ENCODE peak calls at places on chromosome 21, in six cellular contexts. D is breast epithelium, C is right lobe of liver, Q is hepatocyte, Z is tibial artery, V is SK-N-SH. J is an unnamed sample.

GRCh38 chr21:28337319-28337718 is 655.4 kb downstream of the LTN1 start:
- DNase-seq in D (no peak), C (no peak), Q (peak; percentile 39), Z (no peak), V (peak; percentile 8), J (peak; percentile 72)

GRCh38 chr21:42939581-42940413 is 14.4 kb upstream of the ERVH48-1 start:
- DNase-seq in D (peak; percentile 61), C (no peak), Q (peak; percentile 83), Z (peak; percentile 91), V (no peak), J (peak; percentile 96)

GRCh38 chr21:30515681-30516080 is 13.7 kb upstream of the KRTAP19-5 start:
- DNase-seq in D (no peak), C (no peak), Q (no peak), Z (no peak), V (no peak), J (no peak)

GRCh38 chr21:15688016-15688415 is 41.8 kb upstream of the USP25 start:
- DNase-seq in D (no peak), C (no peak), Q (no peak), Z (no peak), V (no peak), J (no peak)

GRCh38 chr21:18147678-18148077 is 97.0 kb upstream of the CHODL start:
- DNase-seq in D (no peak), C (no peak), Q (no peak), Z (no peak), V (no peak), J (no peak)

GRCh38 chr21:20030390-20030789 is 967.8 kb upstream of the NCAM2 start:
- DNase-seq in D (no peak), C (no peak), Q (no peak), Z (no peak), V (no peak), J (no peak)

GRCh38 chr21:27035791-27036190 is 68.9 kb upstream of the ADAMTS5 start:
- DNase-seq in D (no peak), C (no peak), Q (no peak), Z (no peak), V (no peak), J (no peak)

GRCh38 chr21:17585875-17586450 is 26.7 kb downstream of the BTG3 start:
- DNase-seq in D (no peak), C (no peak), Q (peak; percentile 53), Z (no peak), V (peak; percentile 35), J (peak; percentile 59)

GRCh38 chr21:18142639-18143038 is 102.0 kb upstream of the CHODL start:
- DNase-seq in D (no peak), C (no peak), Q (no peak), Z (no peak), V (no peak), J (no peak)

GRCh38 chr21:33870768-33871167 is 44.8 kb downstream of the ATP5PO start:
- DNase-seq in D (no peak), C (no peak), Q (no peak), Z (no peak), V (no peak), J (no peak)

GRCh38 chr21:27213328-27213727 is 246.4 kb upstream of the ADAMTS5 start:
- DNase-seq in D (no peak), C (no peak), Q (no peak), Z (no peak), V (no peak), J (no peak)

GRCh38 chr21:31201548-31201947 is 142.5 kb downstream of the TIAM1 start:
- DNase-seq in D (no peak), C (no peak), Q (no peak), Z (no peak), V (no peak), J (peak; percentile 41)

GRCh38 chr21:14120091-14120734 is 90.5 kb downstream of the LIPI start:
- DNase-seq in D (no peak), C (peak; percentile 57), Q (peak; percentile 33), Z (no peak), V (peak; percentile 25), J (peak; percentile 12)

GRCh38 chr21:18443686-18444085 is 40.1 kb upstream of the TMPRSS15 start:
- DNase-seq in D (no peak), C (peak; percentile 35), Q (no peak), Z (no peak), V (no peak), J (no peak)

GRCh38 chr21:25560151-25560783 is 47.0 kb downstream of the MRPL39 start:
- DNase-seq in D (no peak), C (peak; percentile 42), Q (no peak), Z (no peak), V (no peak), J (no peak)
- H3K4me3 ChIP-seq in D (no peak overlapping the region), C (no peak overlapping the region), Q (no peak overlapping the region), Z (no peak overlapping the region), V (no peak overlapping the region), J (no peak overlapping the region)

GRCh38 chr21:46081862-46082637 is 15.9 kb upstream of the COL6A2 start:
- DNase-seq in D (peak; percentile 45), C (no peak), Q (no peak), Z (peak; percentile 61), V (no peak), J (no peak)

GRCh38 chr21:46081022-46081861 is 16.7 kb upstream of the COL6A2 start:
- DNase-seq in D (peak; percentile 45), C (no peak), Q (peak; percentile 6), Z (peak; percentile 65), V (no peak), J (peak; percentile 67)

GRCh38 chr21:46079357-46080170 is 18.3 kb upstream of the COL6A2 start:
- DNase-seq in D (peak; percentile 49), C (no peak), Q (peak; percentile 63), Z (peak; percentile 74), V (peak; percentile 92), J (peak; percentile 95)

GRCh38 chr21:46078984-46079356 is 18.9 kb upstream of the COL6A2 start:
- DNase-seq in D (no peak), C (no peak), Q (no peak), Z (peak; percentile 81), V (no peak), J (peak; percentile 63)

GRCh38 chr21:46080171-46081021 is 17.5 kb upstream of the COL6A2 start:
- DNase-seq in D (peak; percentile 48), C (no peak), Q (peak; percentile 48), Z (peak; percentile 88), V (peak; percentile 84), J (peak; percentile 61)
- H3K4me3 ChIP-seq in D (no peak overlapping the region), C (no peak overlapping the region), Q (no peak overlapping the region), Z (no peak overlapping the region), V (no peak overlapping the region), J (no peak overlapping the region)

GRCh38 chr21:35207322-35207721 is 158.2 kb upstream of the RUNX1 start:
- DNase-seq in D (no peak), C (no peak), Q (no peak), Z (no peak), V (no peak), J (no peak)

GRCh38 chr21:35204125-35204524 is 155.0 kb upstream of the RUNX1 start:
- DNase-seq in D (no peak), C (no peak), Q (no peak), Z (no peak), V (no peak), J (no peak)

GRCh38 chr21:35204850-35205564 is 155.9 kb upstream of the RUNX1 start:
- DNase-seq in D (no peak), C (peak; percentile 55), Q (peak; percentile 66), Z (peak; percentile 81), V (no peak), J (peak; percentile 90)

GRCh38 chr21:35208117-35208516 is 159.0 kb upstream of the RUNX1 start:
- DNase-seq in D (no peak), C (no peak), Q (no peak), Z (no peak), V (no peak), J (no peak)

GRCh38 chr21:35206141-35207125 is 157.3 kb upstream of the RUNX1 start:
- DNase-seq in D (peak; percentile 61), C (no peak), Q (peak; percentile 62), Z (no peak), V (no peak), J (no peak)
- H3K4me3 ChIP-seq in D (peak overlapping the region; percentile 17), C (no peak overlapping the region), Q (no peak overlapping the region), Z (no peak overlapping the region), V (no peak overlapping the region), J (no peak overlapping the region)

GRCh38 chr21:29343517-29343916 is 44.8 kb downstream of the BACH1 start:
- DNase-seq in D (no peak), C (no peak), Q (no peak), Z (no peak), V (no peak), J (peak; percentile 74)

GRCh38 chr21:29346281-29346680 is 47.6 kb downstream of the BACH1 start:
- DNase-seq in D (no peak), C (peak; percentile 59), Q (no peak), Z (no peak), V (no peak), J (no peak)

GRCh38 chr21:29340228-29340627 is 41.5 kb downstream of the BACH1 start:
- DNase-seq in D (no peak), C (no peak), Q (no peak), Z (no peak), V (no peak), J (no peak)

GRCh38 chr21:29338256-29338655 is 39.5 kb downstream of the BACH1 start:
- DNase-seq in D (no peak), C (no peak), Q (no peak), Z (no peak), V (no peak), J (no peak)

DNA sequence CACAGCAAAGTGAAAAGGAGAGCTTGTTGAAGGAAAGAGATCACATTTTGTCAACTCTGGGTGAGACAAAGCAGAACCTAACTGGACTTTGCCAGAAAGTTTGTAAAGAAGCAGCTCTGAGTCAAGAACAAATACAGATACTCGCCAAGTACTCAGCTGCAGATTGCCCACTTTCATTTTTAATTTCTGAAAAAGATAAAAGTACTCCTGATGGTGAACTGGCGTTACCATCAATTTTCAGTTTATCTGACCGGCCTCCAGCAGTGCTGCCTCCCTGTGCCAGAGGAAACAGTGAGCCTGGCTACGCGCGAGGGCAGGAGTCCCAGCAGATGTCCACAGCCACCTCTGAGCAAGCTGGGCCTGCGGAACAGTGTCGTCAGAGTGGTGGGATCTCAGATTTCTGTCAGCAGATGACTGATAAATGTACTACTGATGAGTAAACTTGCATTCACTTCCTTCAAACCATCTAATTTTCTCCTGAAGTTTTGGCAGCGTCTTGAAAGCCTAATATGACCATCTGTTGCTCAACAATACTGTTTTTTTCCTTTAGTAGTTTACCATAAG is 43.8 kb downstream of the BACH1 start:
- DNase-seq in D (no peak), C (peak; percentile 60), Q (no peak), Z (peak; percentile 86), V (peak; percentile 14), J (peak; percentile 92)
- H3K4me3 ChIP-seq in D (no peak overlapping the region), C (no peak overlapping the region), Q (no peak overlapping the region), Z (peak overlapping the region; percentile 10), V (peak overlapping the region; percentile 14), J (peak overlapping the region; percentile 37)

GRCh38 chr21:32463889-32464300 is 51.4 kb downstream of the EVA1C start:
- DNase-seq in D (no peak), C (no peak), Q (peak; percentile 19), Z (no peak), V (no peak), J (peak; percentile 81)
- H3K4me3 ChIP-seq in D (no peak overlapping the region), C (no peak overlapping the region), Q (no peak overlapping the region), Z (no peak overlapping the region), V (no peak overlapping the region), J (no peak overlapping the region)

GRCh38 chr21:37237764-37238163 is 29.4 kb downstream of the VPS26C start:
- DNase-seq in D (no peak), C (no peak), Q (no peak), Z (no peak), V (no peak), J (no peak)
- H3K4me3 ChIP-seq in D (no peak overlapping the region), C (no peak overlapping the region), Q (no peak overlapping the region), Z (no peak overlapping the region), V (no peak overlapping the region), J (no peak overlapping the region)